ENCODE peak calls at places on chromosomes 13 and 19, in five cellular contexts. P is cardiac fibroblast; F is T-helper 2 cell; X is stimulated activated CD4-positive, alpha-beta T cell treated with anti-CD3 and anti-CD28 coated beads, Interleukin-4, amount 100 ng/mL, for 1 hour; H is endothelial cell of umbilical vein. D is an unnamed sample.
A peak's percentile ranks its signal among the peaks of the same experiment; 100 is the strongest.

GRCh38 chr19:57830071-57830602 is at the start of gene ZNF587B:
- DNase-seq in F (no peak), H (peak; percentile 48), X (peak; percentile 45), P (peak; percentile 90), D (peak; percentile 37)

GRCh38 chr13:112247471-112248405 is 128.4 kb upstream of the SPACA7 start:
- DNase-seq in F (no peak), X (no peak), H (no peak), P (no peak), D (no peak)

GRCh38 chr13:47008318-47008717 is 111.5 kb upstream of the HTR2A start:
- DNase-seq in H (no peak), F (no peak), P (no peak), X (no peak), D (no peak)

GRCh38 chr19:42303101-42303464 is 659 bp upstream of the PAFAH1B3 start:
- DNase-seq in X (no peak), H (no peak), P (no peak), F (no peak), D (no peak)

GRCh38 chr13:73109288-73109899 is 50.6 kb downstream of the KLF5 start:
- DNase-seq in P (no peak), H (no peak), F (no peak), X (no peak), D (no peak)

GRCh38 chr19:39237200-39238184 is 7.3 kb downstream of the IFNL3 start:
- DNase-seq in P (no peak), H (no peak), F (peak; percentile 19), X (peak; percentile 55), D (peak; percentile 4)

GRCh38 chr13:51148952-51149573 is 38.0 kb upstream of the C13orf42 start:
- DNase-seq in F (no peak), X (no peak), H (peak; percentile 78), P (peak; percentile 81), D (peak; percentile 58)

GRCh38 chr19:45640849-45641273 is 1.7 kb upstream of the EML2 start:
- DNase-seq in X (peak; percentile 42), F (peak; percentile 20), P (no peak), H (no peak), D (no peak)

GRCh38 chr19:44700547-44700946 is 1.6 kb downstream of the CEACAM16 start:
- DNase-seq in F (no peak), P (no peak), H (no peak), X (no peak), D (no peak)